ENCODE peak calls at places on chromosomes 1 and 21, in seven cellular contexts. M is SK-N-SH, T is H1, Z is HepG2, C is K562, J is GM12892, U is GM12878. B is an unnamed sample.
A peak's percentile ranks its signal among the peaks of the same experiment; 100 is the strongest.

GRCh38 chr1:63949965-63950364 is 176.1 kb downstream of the ROR1 start:
- DNase-seq in M (no peak), T (no peak), Z (no peak), C (no peak), J (no peak), U (no peak), B (no peak)

GRCh38 chr1:69191280-69191679 is 376.4 kb upstream of the LRRC7 start:
- DNase-seq in M (no peak), T (no peak), Z (no peak), C (no peak), J (no peak), U (no peak), B (no peak)

GRCh38 chr1:6979003-6979577 is 193.8 kb downstream of the CAMTA1 start:
- DNase-seq in M (no peak), T (no peak), Z (no peak), C (no peak), J (no peak), U (no peak), B (no peak)

GRCh38 chr1:182631058-182631677 is 27.0 kb upstream of the RGS16 start:
- DNase-seq in M (no peak), T (no peak), Z (no peak), C (no peak), J (no peak), U (no peak), B (no peak)

GRCh38 chr1:114122891-114123621 is 30.6 kb downstream of the SYT6 start:
- DNase-seq in M (peak; percentile 34), T (no peak), Z (no peak), C (no peak), J (no peak), U (no peak), B (no peak)

GRCh38 chr1:212397171-212397570 is 17.5 kb downstream of the PACC1 start:
- DNase-seq in M (no peak), T (no peak), Z (no peak), C (no peak), J (no peak), U (no peak), B (no peak)

GRCh38 chr21:45767071-45768006 is 123.8 kb downstream of the PCBP3 start:
- DNase-seq in M (peak; percentile 77), T (no peak), Z (no peak), C (no peak), J (no peak), U (no peak), B (no peak)

GRCh38 chr21:43193651-43194302 is 25.0 kb downstream of the CRYAA start:
- DNase-seq in M (peak; percentile 38), T (no peak), Z (no peak), C (no peak), J (no peak), U (no peak), B (no peak)

GRCh38 chr1:3918966-3919611 is 19.0 kb upstream of the C1orf174 start:
- DNase-seq in M (no peak), T (no peak), Z (no peak), C (no peak), J (no peak), U (no peak), B (no peak)

GRCh38 chr1:239387304-239388231 is 1.2 kb downstream of the CHRM3 start:
- DNase-seq in M (peak; percentile 73), T (peak; percentile 67), Z (no peak), C (no peak), J (no peak), U (no peak), B (no peak)

GRCh38 chr21:15140321-15141019 is 75.7 kb upstream of the NRIP1 start:
- DNase-seq in M (no peak), T (no peak), Z (peak; percentile 99), C (no peak), J (no peak), U (no peak), B (no peak)

GRCh38 chr1:200211157-200211556 is 183.6 kb downstream of the NR5A2 start:
- DNase-seq in M (no peak), T (no peak), Z (no peak), C (no peak), J (no peak), U (no peak), B (no peak)

GRCh38 chr1:200213392-200213791 is 185.9 kb downstream of the NR5A2 start:
- DNase-seq in M (no peak), T (no peak), Z (no peak), C (no peak), J (no peak), U (no peak), B (no peak)

GRCh38 chr1:200206340-200206739 is 178.8 kb downstream of the NR5A2 start:
- DNase-seq in M (no peak), T (no peak), Z (no peak), C (no peak), J (no peak), U (no peak), B (no peak)

GRCh38 chr1:200206761-200207160 is 179.3 kb downstream of the NR5A2 start:
- DNase-seq in M (no peak), T (no peak), Z (no peak), C (no peak), J (no peak), U (no peak), B (no peak)

GRCh38 chr1:200207711-200208126 is 180.2 kb downstream of the NR5A2 start:
- DNase-seq in M (no peak), T (no peak), Z (no peak), C (no peak), J (no peak), U (peak; percentile 77), B (no peak)
- TF ChIP-seq TAF1 in M (no peak), T (no peak), Z (no peak), C (no peak), J (no peak), U (no peak), B (no peak)

DNA sequence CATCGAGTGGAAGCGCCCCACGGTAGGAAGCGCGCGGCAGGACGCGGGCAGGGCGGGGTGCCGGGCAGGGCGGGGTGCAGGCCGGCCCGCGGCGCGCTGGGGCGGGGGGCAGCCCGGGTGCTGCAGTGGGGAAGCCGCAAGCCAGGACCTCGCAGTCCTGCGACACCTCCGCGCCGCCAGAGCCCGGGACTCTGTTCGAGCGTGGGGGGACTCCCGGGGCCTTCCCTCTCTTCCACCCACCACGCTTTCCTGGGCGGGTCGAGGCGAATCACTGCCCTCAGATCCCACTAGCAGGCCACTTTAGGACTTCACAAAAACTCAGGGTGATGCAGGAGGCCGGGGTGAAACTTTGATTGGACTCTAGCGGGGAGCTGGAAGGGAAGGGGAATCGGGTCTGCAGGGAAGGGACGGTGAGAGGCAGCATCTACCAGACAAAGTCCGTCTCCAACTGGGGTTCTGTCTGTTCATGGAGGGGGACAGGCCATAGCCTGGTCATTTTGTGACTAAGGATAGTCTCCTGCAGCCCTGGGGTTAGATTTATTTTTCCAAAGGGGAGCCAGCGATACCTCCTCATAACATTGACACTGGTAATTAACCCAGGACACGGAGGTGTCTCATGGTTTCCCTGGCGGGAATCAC is 636 bp downstream of the CAPN2 start:
- DNase-seq in M (no peak), T (peak; percentile 67), Z (no peak), C (peak; percentile 86), J (peak; percentile 50), U (no peak), B (no peak)
- TF ChIP-seq TAF1 in M (no peak), T (no peak), Z (no peak), C (no peak), J (no peak), U (no peak), B (no peak)

GRCh38 chr1:20486457-20487235 is 636 bp upstream of the CAMK2N1 start:
- DNase-seq in M (peak; percentile 89), T (peak; percentile 88), Z (peak; percentile 84), C (peak; percentile 93), J (no peak), U (no peak), B (no peak)
- TF ChIP-seq TAF1 in M (no peak), T (peak; percentile 24), Z (peak; percentile 83), C (peak; percentile 18), J (no peak), U (no peak), B (no peak)

GRCh38 chr1:115374598-115374997 is 36.5 kb upstream of the NGF start:
- DNase-seq in M (no peak), T (no peak), Z (no peak), C (no peak), J (no peak), U (no peak), B (no peak)

GRCh38 chr1:115377411-115377810 is 39.4 kb upstream of the NGF start:
- DNase-seq in M (no peak), T (no peak), Z (no peak), C (no peak), J (no peak), U (no peak), B (no peak)

GRCh38 chr1:115373305-115373704 is 35.3 kb upstream of the NGF start:
- DNase-seq in M (no peak), T (no peak), Z (no peak), C (no peak), J (no peak), U (no peak), B (no peak)
- TF ChIP-seq TAF1 in M (no peak), T (no peak), Z (no peak), C (no peak), J (no peak), U (no peak), B (no peak)

DNA sequence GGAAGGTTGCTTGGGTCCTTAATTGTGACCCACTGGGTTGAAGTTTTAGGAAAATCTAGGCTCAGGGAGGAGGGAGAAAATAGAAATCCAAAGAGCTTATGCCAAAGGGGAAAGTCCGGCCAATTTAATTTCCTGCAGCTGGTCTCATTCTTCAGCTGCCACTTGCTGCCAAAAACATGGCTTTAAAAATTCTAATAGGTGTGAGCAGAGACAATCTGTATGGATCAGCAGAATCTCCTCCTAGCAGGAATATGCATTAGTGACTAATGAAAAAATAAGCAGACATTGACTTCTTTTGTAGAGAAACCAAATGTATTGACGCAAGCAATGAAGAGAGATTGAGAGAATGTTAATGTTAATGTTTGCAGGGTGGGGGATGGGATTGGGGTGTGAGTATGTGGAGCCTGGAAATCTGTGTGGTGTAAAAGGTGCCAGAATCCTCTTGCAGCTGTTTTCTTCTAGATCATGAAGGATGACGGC is 35.2 kb downstream of the VWA5B1 start:
- DNase-seq in M (peak; percentile 52), T (no peak), Z (no peak), C (no peak), J (no peak), U (no peak), B (no peak)
- TF ChIP-seq TAF1 in M (no peak), T (no peak), Z (no peak), C (no peak), J (no peak), U (no peak), B (no peak)

B was measured in GM12891.